ENCODE peak calls at places on chromosomes 16 and 17, in six cellular contexts. S is H9, W is neuronal stem cell, V is H1, X is IMR-90, P is trophoblast cell. H is an unnamed sample.

GRCh38 chr17:44655983-44656700 is at the start of gene MEIOC:
- DNase-seq in S (peak), W (peak), V (peak), X (peak), P (peak), H (no peak)

GRCh38 chr17:17414316-17414937 is 62.4 kb upstream of the MED9 start:
- DNase-seq in S (no peak), W (no peak), V (no peak), X (peak), P (no peak), H (no peak)

GRCh38 chr16:88593489-88593888 is 23.3 kb downstream of the ZC3H18 start:
- DNase-seq in S (no peak), W (no peak), V (no peak), X (no peak), P (no peak), H (no peak)

GRCh38 chr17:50146927-50147640 is 3.4 kb downstream of the PPP1R9B start:
- DNase-seq in S (no peak), W (no peak), V (no peak), X (no peak), P (no peak), H (no peak)

GRCh38 chr17:79791354-79792123 is 5.3 kb downstream of the CBX8 start:
- DNase-seq in S (peak), W (no peak), V (no peak), X (no peak), P (no peak), H (no peak)

GRCh38 chr17:48636177-48637018 is 10.2 kb upstream of the HOXB9 start:
- DNase-seq in S (peak), W (peak), V (peak), X (peak), P (peak), H (peak)

GRCh38 chr17:47807421-47807820 is 14.2 kb downstream of the OSBPL7 start:
- DNase-seq in S (peak), W (no peak), V (no peak), X (no peak), P (no peak), H (no peak)

GRCh38 chr17:3556239-3556904 is 1.2 kb downstream of the TRPV3 start:
- DNase-seq in S (peak), W (no peak), V (no peak), X (no peak), P (no peak), H (no peak)

DNA sequence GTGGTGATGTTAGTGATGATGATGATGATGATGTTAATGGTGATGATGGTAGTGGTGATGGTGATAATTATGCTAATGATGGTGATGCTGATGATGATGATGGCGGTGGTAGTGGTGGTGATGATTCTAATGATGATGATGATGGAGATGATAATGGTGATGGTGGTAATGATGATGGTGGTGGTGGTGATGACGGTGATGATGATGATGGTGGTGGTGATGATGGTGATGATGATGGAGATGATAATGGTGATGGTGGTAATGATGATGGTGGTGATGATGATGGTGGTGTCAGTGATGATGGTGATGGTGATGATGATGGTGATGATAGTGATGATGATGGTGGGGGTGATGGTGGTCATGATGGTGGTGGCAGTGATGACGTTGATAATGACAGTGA is 132.5 kb downstream of the DNAH9 start:
- DNase-seq in S (no peak), W (no peak), V (no peak), X (no peak), P (no peak), H (no peak)
- H3K18ac ChIP-seq in S (no peak), W (no peak), V (no peak), X (no peak), P (no peak), H (no peak)

DNA sequence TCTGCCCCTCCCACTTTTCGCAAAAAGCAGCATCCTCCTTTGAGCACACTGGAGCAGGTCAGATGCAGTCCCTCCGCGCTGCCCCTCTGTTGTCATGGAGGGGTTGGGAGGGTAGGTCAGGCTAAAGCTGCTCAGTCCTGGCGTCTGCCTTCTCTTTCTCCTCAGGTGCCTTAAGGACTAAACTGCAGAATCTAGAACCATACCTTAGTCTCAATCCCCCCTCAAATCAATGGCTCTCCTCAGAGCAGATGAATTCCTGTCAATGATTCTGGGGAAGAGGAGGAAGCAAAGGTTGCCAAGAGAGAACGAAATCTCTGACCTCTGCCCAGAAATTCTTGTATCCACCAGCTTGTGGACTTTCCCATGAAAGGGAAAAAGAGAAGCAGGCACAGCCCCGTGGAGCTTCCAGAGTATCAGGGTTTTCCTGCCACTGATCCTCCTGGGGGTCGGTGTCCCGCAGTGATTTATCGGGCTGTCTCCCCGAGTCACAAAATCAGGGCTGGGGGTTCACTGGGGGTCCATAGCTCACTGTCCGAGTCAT is 7.2 kb downstream of the NEUROD2 start:
- DNase-seq in S (peak), W (no peak), V (no peak), X (no peak), P (no peak), H (no peak)
- H4K91ac ChIP-seq in S (no peak), W (no peak), V (no peak), X (no peak), P (no peak), H (no peak)

DNA sequence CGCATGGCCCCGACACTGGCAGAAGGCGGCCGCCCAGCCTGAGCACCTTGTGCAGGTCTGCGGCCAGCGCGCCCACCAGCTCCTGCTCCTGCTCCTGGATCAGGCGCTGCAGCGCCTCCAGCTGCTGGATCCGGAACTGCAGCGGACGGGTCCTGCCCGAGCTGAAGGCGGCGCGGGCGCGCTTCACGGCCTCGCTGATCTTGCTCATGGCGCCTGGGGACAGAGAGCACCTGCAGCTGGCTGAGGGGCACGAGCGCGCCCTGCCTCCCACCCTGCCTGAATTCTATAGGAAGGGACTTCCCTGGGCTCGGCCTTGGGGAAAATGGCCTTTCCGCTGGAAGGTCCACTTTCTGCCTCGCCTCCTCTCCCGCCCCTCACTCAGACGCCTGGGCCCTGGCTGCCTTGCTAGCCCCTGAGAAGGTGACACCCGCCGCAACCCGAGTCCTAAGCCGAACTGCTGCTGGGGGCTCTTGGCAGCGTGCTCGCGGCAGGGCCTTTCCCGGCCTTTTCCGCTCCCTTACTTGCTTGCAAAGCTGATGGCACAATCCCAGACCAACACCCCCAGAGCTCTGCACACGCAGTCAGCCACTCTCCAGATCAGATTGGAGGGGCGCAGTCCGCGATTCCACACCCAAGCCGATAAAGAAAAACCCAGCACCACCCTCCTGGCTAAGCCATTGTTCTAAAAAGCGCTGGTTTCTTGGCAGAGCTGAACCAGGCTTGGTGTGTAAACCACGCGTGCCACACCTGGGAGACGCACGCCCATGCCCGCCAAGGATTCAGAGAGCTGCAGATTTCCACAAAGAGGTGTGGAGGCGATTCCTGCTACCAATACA is 3.0 kb downstream of the ALDH3A1 start:
- DNase-seq in S (peak), W (peak), V (peak), X (peak), P (peak), H (peak)
- H3K4ac ChIP-seq in S (no peak), W (no peak), V (no peak), X (no peak), P (no peak), H (no peak)

GRCh38 chr17:78127888-78128615 is 503 bp downstream of the TMC6 start:
- DNase-seq in S (no peak), W (no peak), V (no peak), X (no peak), P (no peak), H (peak)

GRCh38 chr17:78130080-78130438 is 512 bp upstream of the TMC8 start:
- DNase-seq in S (no peak), W (no peak), V (no peak), X (no peak), P (no peak), H (no peak)

GRCh38 chr17:78129385-78130079 is 977 bp upstream of the TMC6 start:
- DNase-seq in S (no peak), W (no peak), V (no peak), X (no peak), P (no peak), H (no peak)

GRCh38 chr17:78127240-78127887 is 1.2 kb downstream of the TMC6 start:
- DNase-seq in S (peak), W (no peak), V (no peak), X (no peak), P (no peak), H (peak)

DNA sequence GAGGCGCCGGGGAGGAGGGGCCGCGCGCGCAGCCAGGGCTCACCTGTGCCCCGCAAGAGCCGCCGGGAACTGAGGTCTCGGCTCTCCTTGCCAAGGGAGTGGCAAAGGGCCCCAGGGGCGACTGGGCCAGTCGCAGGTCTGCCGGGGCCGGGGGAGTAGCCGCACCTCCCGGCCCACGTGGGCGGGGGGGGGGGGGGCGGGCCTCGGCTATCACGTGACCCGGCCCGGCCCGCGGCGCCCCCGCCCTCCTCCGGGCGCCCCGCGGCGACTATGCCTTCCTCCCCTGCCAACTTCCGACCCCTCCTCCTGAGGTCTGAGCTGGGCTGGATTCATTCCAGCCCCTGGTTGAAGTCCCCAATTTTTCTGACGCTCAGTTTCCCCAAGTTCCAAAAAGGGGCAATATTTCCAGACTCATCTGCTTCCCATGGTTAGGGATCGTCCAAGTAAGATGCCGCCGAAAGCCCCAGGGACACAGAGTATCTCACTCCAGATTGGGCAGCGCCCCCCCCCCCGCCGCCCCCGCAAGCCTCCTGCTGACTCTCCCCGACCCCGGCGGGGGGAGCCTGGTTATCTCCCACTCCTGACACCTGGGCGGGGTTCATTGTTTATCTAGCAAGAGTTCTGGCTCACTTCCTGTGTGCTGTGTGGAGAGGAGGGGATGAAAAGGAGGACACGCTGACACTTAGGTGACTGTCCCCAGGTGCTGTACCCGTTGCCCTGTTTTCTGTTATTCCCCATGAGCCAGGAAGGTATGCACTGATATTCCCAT is at the start of gene TMC6:
- DNase-seq in S (peak), W (peak), V (no peak), X (no peak), P (peak), H (peak)
- H3K18ac ChIP-seq in S (peak), W (peak), V (peak), X (no peak), P (peak), H (peak)

GRCh38 chr16:8920676-8921625 is 38.8 kb downstream of the LITAFD start:
- DNase-seq in S (no peak), W (no peak), V (no peak), X (peak), P (no peak), H (no peak)
- H4K91ac ChIP-seq in S (no peak), W (no peak), V (no peak), X (no peak), P (no peak), H (no peak)

DNA sequence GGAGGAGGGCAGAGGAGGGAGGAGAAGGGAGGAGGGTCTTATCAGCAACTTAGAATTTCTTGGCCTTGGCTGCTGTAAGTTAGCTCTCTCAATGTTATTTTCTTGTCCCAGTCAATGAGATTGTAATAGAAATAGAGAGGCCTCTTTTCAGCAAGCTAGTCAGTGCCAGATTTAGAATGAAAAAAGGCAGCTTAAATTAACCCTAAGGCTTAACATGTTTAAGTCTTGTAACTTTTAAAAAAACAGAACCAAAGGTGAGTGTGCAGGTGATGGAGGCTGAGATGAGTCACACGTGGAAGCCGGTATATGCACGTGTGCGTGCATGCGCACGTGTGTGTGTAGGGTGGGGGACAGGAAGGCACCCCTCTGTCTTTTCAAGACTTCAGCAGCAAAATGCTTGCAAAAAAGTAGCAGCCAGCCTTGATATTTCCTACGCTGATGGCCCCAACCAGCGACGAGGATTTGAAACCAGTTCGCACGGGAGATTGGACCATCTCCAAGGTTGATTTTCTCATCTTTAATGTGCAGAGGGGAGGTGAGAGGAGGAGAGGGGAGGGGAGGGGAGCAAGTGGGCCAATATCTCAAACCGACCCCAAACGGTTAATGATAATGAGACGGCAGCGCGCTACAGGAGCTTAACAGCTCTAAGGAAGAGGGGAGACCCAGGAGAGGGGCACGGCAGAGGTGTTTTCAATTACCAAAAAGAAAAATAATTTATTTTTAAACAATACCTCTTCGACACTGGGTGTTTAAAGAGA is 154.8 kb downstream of the ZNF423 start:
- DNase-seq in S (no peak), W (no peak), V (no peak), X (no peak), P (no peak), H (no peak)
- H3K4ac ChIP-seq in S (no peak), W (no peak), V (peak), X (no peak), P (no peak), H (no peak)

DNA sequence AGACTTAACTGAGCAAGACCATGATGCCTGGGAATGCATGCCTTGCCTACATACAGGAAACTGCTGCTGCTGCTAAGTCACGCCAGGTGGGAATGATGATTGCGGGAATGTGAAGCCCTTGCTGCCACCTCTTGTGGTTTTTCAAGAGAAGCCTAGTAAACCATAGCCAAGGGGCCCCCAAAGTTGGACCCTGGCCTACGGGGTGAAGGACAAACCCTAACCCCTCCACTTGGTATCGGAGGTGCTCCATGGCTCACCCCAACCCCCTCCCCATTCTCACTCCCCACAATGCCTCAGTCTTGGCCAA is 233.9 kb downstream of the ZNF423 start:
- DNase-seq in S (no peak), W (no peak), V (no peak), X (no peak), P (no peak), H (no peak)
- H3K18ac ChIP-seq in S (no peak), W (no peak), V (no peak), X (no peak), P (no peak), H (no peak)

GRCh38 chr16:27588052-27588451 is 38.1 kb downstream of the KATNIP start:
- DNase-seq in S (no peak), W (no peak), V (no peak), X (no peak), P (no peak), H (no peak)

GRCh38 chr16:27595993-27596392 is 46.0 kb downstream of the KATNIP start:
- DNase-seq in S (no peak), W (no peak), V (no peak), X (peak), P (no peak), H (no peak)

GRCh38 chr16:27595461-27595860 is 45.5 kb downstream of the KATNIP start:
- DNase-seq in S (no peak), W (no peak), V (no peak), X (no peak), P (no peak), H (no peak)

GRCh38 chr16:27596411-27596810 is 46.5 kb downstream of the KATNIP start:
- DNase-seq in S (no peak), W (no peak), V (no peak), X (no peak), P (peak), H (no peak)

GRCh38 chr16:27591837-27592236 is 41.9 kb downstream of the KATNIP start:
- DNase-seq in S (no peak), W (no peak), V (no peak), X (no peak), P (no peak), H (no peak)
- H4K91ac ChIP-seq in S (no peak), W (no peak), V (no peak), X (no peak), P (no peak), H (no peak)

DNA sequence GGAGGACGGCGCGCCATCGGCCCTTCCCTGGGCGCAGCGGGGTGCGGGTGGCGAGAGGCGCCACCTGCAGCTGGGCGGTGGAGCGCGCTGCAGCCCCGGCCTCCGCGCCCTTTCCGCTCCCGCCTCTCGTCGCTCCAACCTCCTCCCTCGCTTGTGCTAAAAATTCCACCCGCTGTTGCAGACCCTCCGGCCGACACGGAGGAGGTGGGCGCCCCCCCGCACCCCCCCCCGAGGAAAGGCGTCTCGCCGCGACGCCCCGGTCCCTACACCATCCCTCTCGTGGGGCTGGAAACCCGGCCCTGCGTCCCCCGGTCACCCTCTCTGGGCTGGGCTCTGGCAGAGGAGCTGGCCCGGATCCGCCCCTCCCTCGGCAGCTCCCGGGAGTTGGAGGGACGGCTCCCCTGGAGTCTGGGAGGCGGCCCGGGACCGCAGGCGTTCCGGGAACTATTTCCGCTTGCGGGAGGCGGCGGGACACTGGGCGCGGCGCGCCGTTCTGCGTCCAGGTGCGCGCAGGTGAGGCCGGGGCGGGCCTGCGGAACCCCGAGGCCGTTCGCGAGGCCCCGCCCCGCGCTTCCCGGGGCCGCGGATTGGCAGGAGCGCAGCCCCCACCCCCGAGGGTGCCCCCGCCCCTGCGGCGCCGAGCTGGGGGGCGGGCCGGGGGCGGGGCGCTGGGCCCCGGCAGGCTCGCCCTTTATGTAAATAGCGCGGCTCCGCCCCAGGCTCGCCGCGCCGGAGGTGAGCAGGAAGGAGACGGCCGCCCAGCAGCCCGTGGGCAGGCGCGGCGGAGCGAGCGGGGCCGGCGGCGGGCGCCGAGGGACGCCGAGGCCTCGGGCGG is at the start of gene LLGL2:
- DNase-seq in S (peak), W (peak), V (no peak), X (peak), P (peak), H (peak)
- H3K4ac ChIP-seq in S (no peak), W (no peak), V (peak), X (no peak), P (peak), H (peak)